ENCODE peak calls at places on chromosomes 12 and 14, in six cellular contexts. One of them, this sample, is unnamed.

GRCh38 chr12:127355061-127355820 is 911.7 kb upstream of the TMEM132C start:
- DNase-seq in EH: peak
- DNase-seq in CD4-positive, alpha-beta T cell: no peak
- DNase-seq in GM23248: peak
- DNase-seq in AG04450: no peak
- DNase-seq in HEK293T: peak
- DNase-seq in this sample: no peak

GRCh38 chr14:61616524-61617185 is 78.7 kb upstream of the HIF1A start:
- DNase-seq in EH: peak
- DNase-seq in CD4-positive, alpha-beta T cell: no peak
- DNase-seq in GM23248: peak
- DNase-seq in AG04450: peak
- DNase-seq in HEK293T: no peak
- DNase-seq in this sample: no peak

GRCh38 chr12:89370850-89371249 is 18.5 kb upstream of the DUSP6 start:
- DNase-seq in EH: peak
- DNase-seq in CD4-positive, alpha-beta T cell: no peak
- DNase-seq in GM23248: peak
- DNase-seq in AG04450: no peak
- DNase-seq in HEK293T: no peak
- DNase-seq in this sample: no peak

GRCh38 chr12:2456122-2456812 is 338.5 kb upstream of the FKBP4 start:
- DNase-seq in EH: no peak
- DNase-seq in CD4-positive, alpha-beta T cell: no peak
- DNase-seq in GM23248: no peak
- DNase-seq in AG04450: no peak
- DNase-seq in HEK293T: no peak
- DNase-seq in this sample: no peak

GRCh38 chr12:46406352-46407027 is 33.9 kb upstream of the SLC38A2 start:
- DNase-seq in EH: no peak
- DNase-seq in CD4-positive, alpha-beta T cell: no peak
- DNase-seq in GM23248: peak
- DNase-seq in AG04450: no peak
- DNase-seq in HEK293T: no peak
- DNase-seq in this sample: no peak

GRCh38 chr14:92906823-92907222 is 16.1 kb upstream of the CHGA start:
- DNase-seq in EH: no peak
- DNase-seq in CD4-positive, alpha-beta T cell: no peak
- DNase-seq in GM23248: no peak
- DNase-seq in AG04450: no peak
- DNase-seq in HEK293T: no peak
- DNase-seq in this sample: no peak

GRCh38 chr14:75456069-75457023 is 28.5 kb downstream of the JDP2 start:
- DNase-seq in EH: no peak
- DNase-seq in CD4-positive, alpha-beta T cell: no peak
- DNase-seq in GM23248: no peak
- DNase-seq in AG04450: no peak
- DNase-seq in HEK293T: no peak
- DNase-seq in this sample: peak

GRCh38 chr14:59275668-59276067 is 87.2 kb downstream of the DAAM1 start:
- DNase-seq in EH: peak
- DNase-seq in CD4-positive, alpha-beta T cell: no peak
- DNase-seq in GM23248: peak
- DNase-seq in AG04450: peak
- DNase-seq in HEK293T: no peak
- DNase-seq in this sample: no peak

GRCh38 chr14:75794615-75795038 is 133.6 kb downstream of the TTLL5 start:
- DNase-seq in EH: peak
- DNase-seq in CD4-positive, alpha-beta T cell: no peak
- DNase-seq in GM23248: peak
- DNase-seq in AG04450: peak
- DNase-seq in HEK293T: no peak
- DNase-seq in this sample: no peak

GRCh38 chr14:105882626-105883025 is 356.2 kb downstream of the TMEM121 start:
- DNase-seq in EH: no peak
- DNase-seq in CD4-positive, alpha-beta T cell: no peak
- DNase-seq in GM23248: no peak
- DNase-seq in AG04450: no peak
- DNase-seq in HEK293T: no peak
- DNase-seq in this sample: peak

GRCh38 chr12:57272337-57273151 is 21.6 kb upstream of the STAC3 start:
- DNase-seq in EH: peak
- DNase-seq in CD4-positive, alpha-beta T cell: no peak
- DNase-seq in GM23248: peak
- DNase-seq in AG04450: no peak
- DNase-seq in HEK293T: no peak
- DNase-seq in this sample: no peak

GRCh38 chr12:78095623-78096022 is 264.9 kb downstream of the NAV3 start:
- DNase-seq in EH: no peak
- DNase-seq in CD4-positive, alpha-beta T cell: no peak
- DNase-seq in GM23248: no peak
- DNase-seq in AG04450: no peak
- DNase-seq in HEK293T: no peak
- DNase-seq in this sample: no peak

GRCh38 chr14:103728721-103729120 is 13.1 kb downstream of the ZFYVE21 start:
- DNase-seq in EH: no peak
- DNase-seq in CD4-positive, alpha-beta T cell: no peak
- DNase-seq in GM23248: no peak
- DNase-seq in AG04450: no peak
- DNase-seq in HEK293T: no peak
- DNase-seq in this sample: no peak

GRCh38 chr12:132539016-132539773 is 49.2 kb downstream of the FBRSL1 start:
- DNase-seq in EH: no peak
- DNase-seq in CD4-positive, alpha-beta T cell: no peak
- DNase-seq in GM23248: no peak
- DNase-seq in AG04450: no peak
- DNase-seq in HEK293T: no peak
- DNase-seq in this sample: no peak

GRCh38 chr14:87966816-87967215 is 26.2 kb downstream of the GALC start:
- DNase-seq in EH: peak
- DNase-seq in CD4-positive, alpha-beta T cell: no peak
- DNase-seq in GM23248: peak
- DNase-seq in AG04450: no peak
- DNase-seq in HEK293T: no peak
- DNase-seq in this sample: no peak

GRCh38 chr14:92506230-92506629 is 7.4 kb upstream of the RIN3 start:
- DNase-seq in EH: no peak
- DNase-seq in CD4-positive, alpha-beta T cell: no peak
- DNase-seq in GM23248: no peak
- DNase-seq in AG04450: no peak
- DNase-seq in HEK293T: no peak
- DNase-seq in this sample: no peak

GRCh38 chr12:92553389-92553788 is 149.4 kb upstream of the PLEKHG7 start:
- DNase-seq in EH: no peak
- DNase-seq in CD4-positive, alpha-beta T cell: no peak
- DNase-seq in GM23248: no peak
- DNase-seq in AG04450: no peak
- DNase-seq in HEK293T: no peak
- DNase-seq in this sample: peak

GRCh38 chr12:121797937-121798801 is 4.7 kb upstream of the RHOF start:
- DNase-seq in EH: peak
- DNase-seq in CD4-positive, alpha-beta T cell: no peak
- DNase-seq in GM23248: peak
- DNase-seq in AG04450: no peak
- DNase-seq in HEK293T: no peak
- DNase-seq in this sample: peak

GRCh38 chr12:22172501-22172900 is 126.5 kb downstream of the CMAS start:
- DNase-seq in EH: no peak
- DNase-seq in CD4-positive, alpha-beta T cell: no peak
- DNase-seq in GM23248: no peak
- DNase-seq in AG04450: no peak
- DNase-seq in HEK293T: no peak
- DNase-seq in this sample: no peak

GRCh38 chr12:104384141-104384880 is 72.4 kb upstream of the CHST11 start:
- DNase-seq in EH: no peak
- DNase-seq in CD4-positive, alpha-beta T cell: no peak
- DNase-seq in GM23248: no peak
- DNase-seq in AG04450: no peak
- DNase-seq in HEK293T: no peak
- DNase-seq in this sample: no peak

GRCh38 chr12:5010130-5010529 is 33.5 kb upstream of the KCNA5 start:
- DNase-seq in EH: no peak
- DNase-seq in CD4-positive, alpha-beta T cell: no peak
- DNase-seq in GM23248: no peak
- DNase-seq in AG04450: no peak
- DNase-seq in HEK293T: no peak
- DNase-seq in this sample: no peak

GRCh38 chr12:48280572-48280971 is 70.1 kb downstream of the ZNF641 start:
- DNase-seq in EH: no peak
- DNase-seq in CD4-positive, alpha-beta T cell: no peak
- DNase-seq in GM23248: no peak
- DNase-seq in AG04450: no peak
- DNase-seq in HEK293T: no peak
- DNase-seq in this sample: peak

This sample was measured in Right ventricle myocardium inferior.